ENCODE peak calls at places on chromosome 14, in four cellular contexts. One of them, this sample, is unnamed.

GRCh38 chr14:100403802-100404201 is 80.7 kb downstream of the SLC25A47 start:
- DNase-seq in GM23338: no peak
- DNase-seq in WERI-Rb-1: no peak
- DNase-seq in heart right ventricle: no peak
- DNase-seq in this sample: no peak

GRCh38 chr14:71229875-71230274 is 322.6 kb downstream of the PCNX1 start:
- DNase-seq in GM23338: no peak
- DNase-seq in heart right ventricle: no peak
- DNase-seq in WERI-Rb-1: no peak
- DNase-seq in this sample: no peak

GRCh38 chr14:31024577-31025334 is 693 bp upstream of the AP4S1 start:
- DNase-seq in GM23338: no peak
- DNase-seq in heart right ventricle: no peak
- DNase-seq in WERI-Rb-1: no peak
- DNase-seq in this sample: no peak

GRCh38 chr14:102592969-102593840 is 756 bp downstream of the RCOR1 start:
- DNase-seq in heart right ventricle: peak
- DNase-seq in GM23338: peak
- DNase-seq in WERI-Rb-1: peak
- DNase-seq in this sample: no peak

GRCh38 chr14:58096731-58097130 is 55.3 kb downstream of the ARMH4 start:
- DNase-seq in WERI-Rb-1: no peak
- DNase-seq in heart right ventricle: no peak
- DNase-seq in GM23338: no peak
- DNase-seq in this sample: no peak

GRCh38 chr14:100675664-100676063 is 51.0 kb upstream of the DLK1 start:
- DNase-seq in GM23338: no peak
- DNase-seq in WERI-Rb-1: no peak
- DNase-seq in heart right ventricle: no peak
- DNase-seq in this sample: no peak

GRCh38 chr14:72736348-72736747 is 157.6 kb downstream of the DPF3 start:
- DNase-seq in heart right ventricle: no peak
- DNase-seq in WERI-Rb-1: peak
- DNase-seq in GM23338: peak
- DNase-seq in this sample: peak

GRCh38 chr14:22052795-22053194 is 379.2 kb upstream of the OR4E1 start:
- DNase-seq in heart right ventricle: no peak
- DNase-seq in WERI-Rb-1: no peak
- DNase-seq in GM23338: peak
- DNase-seq in this sample: no peak

GRCh38 chr14:96614528-96614927 is 112.3 kb downstream of the PAPOLA start:
- DNase-seq in GM23338: no peak
- DNase-seq in heart right ventricle: no peak
- DNase-seq in WERI-Rb-1: peak
- DNase-seq in this sample: no peak

GRCh38 chr14:69539631-69540410 is 34.9 kb downstream of the CCDC177 start:
- DNase-seq in GM23338: no peak
- DNase-seq in heart right ventricle: no peak
- DNase-seq in WERI-Rb-1: no peak
- DNase-seq in this sample: no peak

GRCh38 chr14:26414933-26415332 is 182.9 kb downstream of the NOVA1 start:
- DNase-seq in GM23338: no peak
- DNase-seq in WERI-Rb-1: no peak
- DNase-seq in heart right ventricle: no peak
- DNase-seq in this sample: no peak

GRCh38 chr14:104965561-104966231 is 12.5 kb downstream of the AHNAK2 start:
- DNase-seq in WERI-Rb-1: peak
- DNase-seq in GM23338: no peak
- DNase-seq in heart right ventricle: no peak
- DNase-seq in this sample: no peak

GRCh38 chr14:24900281-24900868 is 149.6 kb downstream of the STXBP6 start:
- DNase-seq in WERI-Rb-1: no peak
- DNase-seq in heart right ventricle: no peak
- DNase-seq in GM23338: no peak
- DNase-seq in this sample: peak

GRCh38 chr14:101226603-101227425 is 323.3 kb upstream of the RTL1 start:
- DNase-seq in heart right ventricle: no peak
- DNase-seq in GM23338: no peak
- DNase-seq in WERI-Rb-1: no peak
- DNase-seq in this sample: no peak

GRCh38 chr14:78863143-78863542 is 693.0 kb downstream of the NRXN3 start:
- DNase-seq in GM23338: peak
- DNase-seq in WERI-Rb-1: no peak
- DNase-seq in heart right ventricle: no peak
- DNase-seq in this sample: peak

GRCh38 chr14:99968156-99968920 is 96.9 kb upstream of the EVL start:
- DNase-seq in GM23338: no peak
- DNase-seq in heart right ventricle: no peak
- DNase-seq in WERI-Rb-1: no peak
- DNase-seq in this sample: peak

GRCh38 chr14:72800848-72801370 is 93.0 kb downstream of the DPF3 start:
- DNase-seq in GM23338: no peak
- DNase-seq in WERI-Rb-1: no peak
- DNase-seq in heart right ventricle: no peak
- DNase-seq in this sample: no peak

GRCh38 chr14:53840444-53840843 is 116.2 kb downstream of the BMP4 start:
- DNase-seq in heart right ventricle: no peak
- DNase-seq in WERI-Rb-1: no peak
- DNase-seq in GM23338: no peak
- DNase-seq in this sample: no peak

GRCh38 chr14:101252443-101253214 is 308.7 kb upstream of the DIO3 start:
- DNase-seq in heart right ventricle: no peak
- DNase-seq in WERI-Rb-1: no peak
- DNase-seq in GM23338: no peak
- DNase-seq in this sample: no peak

GRCh38 chr14:92603309-92604257 is 90.0 kb downstream of the RIN3 start:
- DNase-seq in heart right ventricle: peak
- DNase-seq in GM23338: peak
- DNase-seq in WERI-Rb-1: no peak
- DNase-seq in this sample: peak

GRCh38 chr14:104676694-104677505 is 12.5 kb upstream of the INF2 start:
- DNase-seq in WERI-Rb-1: peak
- DNase-seq in heart right ventricle: no peak
- DNase-seq in GM23338: peak
- DNase-seq in this sample: no peak

GRCh38 chr14:21055473-21056117 is 2.0 kb upstream of the RNASE8 start:
- DNase-seq in WERI-Rb-1: no peak
- DNase-seq in heart right ventricle: no peak
- DNase-seq in GM23338: peak
- DNase-seq in this sample: no peak

DNA sequence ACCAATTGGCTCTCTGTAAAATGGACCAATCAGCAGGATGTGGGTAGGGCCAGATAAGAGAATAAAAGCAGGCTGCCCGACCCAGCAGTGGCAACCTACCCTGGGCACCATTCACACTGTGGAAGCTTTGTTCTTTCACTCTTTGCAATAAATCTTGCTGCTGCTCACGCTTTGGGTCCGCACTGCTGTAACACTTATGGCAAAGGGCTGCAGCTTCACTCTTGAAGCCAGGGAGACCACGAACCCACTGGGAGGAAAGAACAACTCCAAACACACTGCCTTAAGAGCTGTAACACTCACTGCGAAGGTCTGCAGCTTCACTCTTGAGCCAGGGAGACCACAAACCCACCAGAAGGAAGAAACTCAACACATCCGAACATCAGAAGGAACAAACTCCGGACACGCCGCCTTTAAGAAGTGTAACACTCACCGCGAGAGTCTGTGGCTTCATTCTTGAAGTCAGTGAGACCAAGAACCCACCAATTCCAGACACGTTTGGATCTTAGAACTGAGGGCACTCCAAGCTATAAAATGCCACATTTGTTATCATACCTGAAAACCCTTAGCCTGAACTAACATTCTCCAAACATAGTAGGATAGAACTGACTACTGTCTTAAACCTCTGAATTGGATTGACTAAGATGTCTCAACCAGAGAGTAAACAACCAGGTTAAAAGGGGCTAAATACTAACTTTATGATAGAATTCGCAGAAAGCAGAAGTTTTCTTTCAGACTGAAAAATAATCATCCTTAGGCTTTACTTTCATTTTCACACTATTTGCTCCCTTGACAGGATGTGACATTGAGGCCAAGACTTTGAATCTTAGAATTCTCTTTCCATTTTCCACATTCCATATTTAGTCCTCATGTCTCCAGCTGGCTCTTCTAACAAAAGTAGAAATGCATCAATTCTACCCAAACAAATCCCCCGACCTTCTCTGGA is 33.6 kb downstream of the CDKL1 start:
- DNase-seq in heart right ventricle: no peak
- DNase-seq in WERI-Rb-1: no peak
- DNase-seq in GM23338: no peak
- DNase-seq in this sample: no peak
- H3K4me3 ChIP-seq in heart right ventricle: peak
- H3K4me3 ChIP-seq in WERI-Rb-1: no peak
- H3K4me3 ChIP-seq in GM23338: no peak
- H3K4me3 ChIP-seq in this sample: no peak

GRCh38 chr14:51513281-51513680 is 138.4 kb upstream of the FRMD6 start:
- DNase-seq in heart right ventricle: no peak
- DNase-seq in WERI-Rb-1: no peak
- DNase-seq in GM23338: no peak
- DNase-seq in this sample: peak

GRCh38 chr14:51504626-51505025 is 147.1 kb upstream of the FRMD6 start:
- DNase-seq in GM23338: no peak
- DNase-seq in heart right ventricle: no peak
- DNase-seq in WERI-Rb-1: no peak
- DNase-seq in this sample: no peak

GRCh38 chr14:51512321-51512720 is 139.4 kb upstream of the FRMD6 start:
- DNase-seq in heart right ventricle: no peak
- DNase-seq in GM23338: no peak
- DNase-seq in WERI-Rb-1: no peak
- DNase-seq in this sample: no peak

GRCh38 chr14:51511265-51511664 is 140.4 kb upstream of the FRMD6 start:
- DNase-seq in heart right ventricle: no peak
- DNase-seq in GM23338: no peak
- DNase-seq in WERI-Rb-1: no peak
- DNase-seq in this sample: no peak

DNA sequence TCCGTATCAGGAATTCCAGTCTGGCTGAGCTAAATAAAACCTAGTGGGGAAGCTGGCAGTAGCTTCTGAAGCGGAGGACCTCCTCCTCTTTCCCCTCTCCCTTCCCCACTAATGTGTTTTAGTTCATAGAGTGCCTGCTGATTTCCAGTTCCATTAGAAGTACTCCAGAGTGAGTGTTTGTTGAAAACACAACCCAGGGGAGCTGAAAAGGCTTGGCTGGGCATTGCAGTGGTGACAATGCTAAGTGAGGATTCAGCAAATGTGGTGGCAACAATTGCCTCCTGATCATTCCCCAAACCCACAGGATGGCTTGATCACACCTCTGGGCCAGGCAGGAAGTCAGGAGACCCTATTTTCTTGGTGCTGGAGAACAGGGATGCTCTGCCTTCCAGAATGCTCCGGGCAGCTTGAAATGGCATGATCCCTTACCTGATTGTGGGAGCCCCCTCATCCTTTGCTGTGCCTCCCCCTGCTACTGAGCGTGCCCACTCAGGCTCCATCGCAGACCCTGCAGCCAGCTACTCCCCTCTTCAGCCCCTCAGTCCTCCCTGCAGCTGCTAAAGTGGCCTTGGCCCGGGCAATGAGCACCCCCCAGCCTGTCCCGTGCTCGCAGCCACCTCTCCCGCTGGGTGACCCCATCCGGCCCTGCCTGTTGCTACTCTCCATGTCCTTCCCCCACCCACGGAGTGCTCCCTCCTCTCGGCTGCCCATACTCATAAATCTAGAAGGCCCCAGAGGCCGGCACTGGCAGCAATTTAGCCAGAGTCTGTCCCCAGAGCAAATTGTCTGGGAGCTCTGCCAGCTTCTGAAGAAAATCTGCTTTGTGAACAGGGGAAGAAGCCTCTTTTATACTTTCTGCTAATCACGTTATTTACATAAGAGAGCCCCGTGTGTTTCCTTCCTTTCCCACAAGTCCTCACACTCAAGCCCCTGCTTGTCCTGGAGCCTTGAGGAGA is 143.9 kb upstream of the FRMD6 start:
- DNase-seq in heart right ventricle: peak
- DNase-seq in WERI-Rb-1: peak
- DNase-seq in GM23338: no peak
- DNase-seq in this sample: peak
- H3K4me3 ChIP-seq in heart right ventricle: no peak
- H3K4me3 ChIP-seq in WERI-Rb-1: no peak
- H3K4me3 ChIP-seq in GM23338: no peak
- H3K4me3 ChIP-seq in this sample: no peak

GRCh38 chr14:41607966-41608663 is 1.4 kb downstream of the LRFN5 start:
- DNase-seq in GM23338: peak
- DNase-seq in heart right ventricle: no peak
- DNase-seq in WERI-Rb-1: no peak
- DNase-seq in this sample: no peak
- H3K4me3 ChIP-seq in GM23338: peak
- H3K4me3 ChIP-seq in heart right ventricle: peak
- H3K4me3 ChIP-seq in WERI-Rb-1: no peak
- H3K4me3 ChIP-seq in this sample: peak

GRCh38 chr14:23570806-23571483 is 3.4 kb upstream of the AP1G2 start:
- DNase-seq in WERI-Rb-1: no peak
- DNase-seq in heart right ventricle: no peak
- DNase-seq in GM23338: no peak
- DNase-seq in this sample: no peak

GRCh38 chr14:23568600-23569310 is 1.2 kb upstream of the AP1G2 start:
- DNase-seq in heart right ventricle: no peak
- DNase-seq in WERI-Rb-1: peak
- DNase-seq in GM23338: peak
- DNase-seq in this sample: no peak

GRCh38 chr14:23567186-23568020 is at the start of gene AP1G2:
- DNase-seq in GM23338: peak
- DNase-seq in heart right ventricle: peak
- DNase-seq in WERI-Rb-1: peak
- DNase-seq in this sample: no peak

GRCh38 chr14:23568021-23568599 is 519 bp upstream of the AP1G2 start:
- DNase-seq in GM23338: no peak
- DNase-seq in WERI-Rb-1: peak
- DNase-seq in heart right ventricle: no peak
- DNase-seq in this sample: no peak

DNA sequence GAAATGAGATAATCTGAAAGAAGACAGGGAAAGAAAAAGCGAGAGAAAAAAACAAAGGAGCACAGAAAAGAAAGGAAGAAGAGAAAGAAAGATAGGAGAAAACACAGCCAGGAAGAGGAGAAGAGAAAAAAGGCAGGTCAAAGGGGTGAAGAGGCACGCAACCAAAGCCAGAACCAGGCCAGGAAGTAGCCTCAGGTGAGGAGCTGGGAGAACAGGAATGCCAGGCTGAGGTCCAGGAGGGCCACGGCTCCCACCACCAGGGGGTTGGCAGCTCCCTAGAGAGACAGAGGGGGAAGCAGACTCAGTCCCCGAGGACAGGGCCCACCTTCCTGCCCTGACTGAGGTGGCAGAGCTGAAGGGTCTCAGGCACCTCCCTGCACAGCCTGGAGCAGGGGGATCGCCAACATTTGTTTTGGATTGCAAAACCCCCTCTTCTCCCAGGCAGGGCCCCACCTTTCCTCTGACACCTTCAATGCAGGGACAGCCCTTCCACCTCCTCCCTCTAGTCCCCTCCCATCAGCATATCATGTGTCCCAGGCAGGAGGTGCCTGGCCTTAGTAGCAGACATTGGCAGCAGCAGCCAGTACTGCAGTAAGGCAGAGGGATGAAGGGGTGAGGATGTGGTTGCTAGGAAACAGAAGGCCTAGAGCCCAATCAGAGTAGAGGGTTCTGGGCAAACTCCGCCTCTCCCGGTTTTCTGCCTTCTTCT is 2.0 kb upstream of the AP1G2 start:
- DNase-seq in WERI-Rb-1: peak
- DNase-seq in GM23338: peak
- DNase-seq in heart right ventricle: no peak
- DNase-seq in this sample: no peak
- H3K4me3 ChIP-seq in WERI-Rb-1: no peak
- H3K4me3 ChIP-seq in GM23338: peak
- H3K4me3 ChIP-seq in heart right ventricle: no peak
- H3K4me3 ChIP-seq in this sample: no peak

This sample was measured in astrocyte of the cerebellum.